ENCODE peak calls at places on chromosomes 2 and 18, in five cellular contexts. B is fibroblast of lung; O is CD8-positive, alpha-beta T cell; G is BJ; V is foreskin keratinocyte. M is an unnamed sample.

GRCh38 chr2:1993711-1994682 is 249.7 kb upstream of the PXDN start:
- DNase-seq in G (peak), B (peak), V (no peak), O (no peak), M (no peak)

GRCh38 chr2:183490930-183491329 is 366.7 kb downstream of the NUP35 start:
- DNase-seq in B (peak), V (peak), G (no peak), O (no peak), M (no peak)

GRCh38 chr2:202194418-202194817 is 44.0 kb downstream of the SUMO1 start:
- DNase-seq in O (no peak), B (no peak), G (no peak), V (no peak), M (no peak)

GRCh38 chr18:839224-840079 is 27.4 kb upstream of the YES1 start:
- DNase-seq in O (peak), B (peak), G (peak), V (peak), M (peak)

GRCh38 chr18:42268793-42269192 is 313.8 kb downstream of the PIK3C3 start:
- DNase-seq in V (no peak), B (peak), O (no peak), G (no peak), M (no peak)

GRCh38 chr18:9869713-9870430 is 15.9 kb upstream of the TXNDC2 start:
- DNase-seq in G (peak), B (peak), O (no peak), V (no peak), M (no peak)

GRCh38 chr2:189791338-189792042 is 7.2 kb downstream of the PMS1 start:
- DNase-seq in G (no peak), B (no peak), O (no peak), V (no peak), M (no peak)

GRCh38 chr2:127940641-127941040 is 54.9 kb upstream of the AMMECR1L start:
- DNase-seq in B (no peak), V (no peak), G (no peak), O (no peak), M (no peak)

GRCh38 chr18:64203295-64203694 is 54.4 kb upstream of the LINC00305 start:
- DNase-seq in G (no peak), V (no peak), O (no peak), B (no peak), M (no peak)

GRCh38 chr2:175576875-175577274 is 395.4 kb upstream of the ATP5MC3 start:
- DNase-seq in B (no peak), G (no peak), V (no peak), O (no peak), M (no peak)

GRCh38 chr2:104825124-104825865 is 28.6 kb upstream of the POU3F3 start:
- DNase-seq in G (no peak), B (peak), V (no peak), O (no peak), M (no peak)

GRCh38 chr2:48946444-48947048 is 191.0 kb upstream of the LHCGR start:
- DNase-seq in G (no peak), B (peak), V (peak), O (peak), M (no peak)

GRCh38 chr2:101617786-101618185 is 79.7 kb upstream of the MAP4K4 start:
- DNase-seq in V (no peak), G (no peak), O (no peak), B (peak), M (no peak)

GRCh38 chr2:64401501-64401880 is 52.5 kb upstream of the LGALSL start:
- DNase-seq in G (no peak), O (no peak), B (no peak), V (no peak), M (no peak)

GRCh38 chr2:161416633-161417427 is 733 bp downstream of the TBR1 start:
- DNase-seq in V (no peak), B (no peak), G (no peak), O (no peak), M (no peak)

GRCh38 chr2:62814132-62814531 is 108.6 kb downstream of the EHBP1 start:
- DNase-seq in B (peak), O (no peak), G (peak), V (no peak), M (peak)

GRCh38 chr2:120036145-120036544 is 23.3 kb downstream of the EPB41L5 start:
- DNase-seq in O (no peak), B (no peak), G (no peak), V (no peak), M (no peak)

GRCh38 chr2:27716301-27717069 is 52.8 kb downstream of the SLC4A1AP start:
- DNase-seq in B (no peak), V (no peak), G (no peak), O (no peak), M (no peak)

GRCh38 chr2:30470426-30470825 is 23.4 kb downstream of the LCLAT1 start:
- DNase-seq in B (peak), O (no peak), V (no peak), G (no peak), M (no peak)

GRCh38 chr2:119517433-119517832 is 6.8 kb downstream of the SCTR start:
- DNase-seq in G (no peak), O (peak), V (no peak), B (peak), M (no peak)

GRCh38 chr18:35106013-35106844 is 65.0 kb downstream of the MAPRE2 start:
- DNase-seq in G (no peak), V (no peak), B (no peak), O (no peak), M (no peak)

GRCh38 chr2:237745250-237745613 is 53.3 kb upstream of the RBM44 start:
- DNase-seq in B (no peak), V (no peak), O (no peak), G (no peak), M (no peak)
- TF ChIP-seq CTCF in B (no peak), V (no peak), O (peak), G (no peak), M (no peak)

DNA sequence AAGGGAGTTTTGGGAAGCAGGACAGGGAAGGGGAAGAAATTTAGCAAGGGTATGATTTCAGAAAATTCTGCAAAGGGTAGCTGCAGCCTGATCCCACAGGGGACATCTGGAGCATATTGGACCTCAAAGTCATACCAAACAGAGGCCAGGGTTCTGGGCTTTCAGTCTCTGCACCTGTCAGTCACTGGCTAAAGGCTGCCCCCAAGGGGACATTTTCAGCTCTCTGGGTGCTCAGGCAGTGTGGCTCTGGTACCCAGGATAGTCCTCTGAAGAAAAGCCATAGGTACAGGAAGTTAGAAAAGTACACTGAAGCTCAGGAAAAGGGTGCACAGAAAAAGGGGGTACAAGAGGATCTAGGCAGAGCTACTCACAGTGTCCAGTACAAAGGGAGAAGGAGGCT is 149.2 kb downstream of the INSIG2 start:
- DNase-seq in B (no peak), O (no peak), G (no peak), V (no peak), M (no peak)
- TF ChIP-seq CTCF in B (no peak), O (no peak), G (no peak), V (no peak), M (no peak)

DNA sequence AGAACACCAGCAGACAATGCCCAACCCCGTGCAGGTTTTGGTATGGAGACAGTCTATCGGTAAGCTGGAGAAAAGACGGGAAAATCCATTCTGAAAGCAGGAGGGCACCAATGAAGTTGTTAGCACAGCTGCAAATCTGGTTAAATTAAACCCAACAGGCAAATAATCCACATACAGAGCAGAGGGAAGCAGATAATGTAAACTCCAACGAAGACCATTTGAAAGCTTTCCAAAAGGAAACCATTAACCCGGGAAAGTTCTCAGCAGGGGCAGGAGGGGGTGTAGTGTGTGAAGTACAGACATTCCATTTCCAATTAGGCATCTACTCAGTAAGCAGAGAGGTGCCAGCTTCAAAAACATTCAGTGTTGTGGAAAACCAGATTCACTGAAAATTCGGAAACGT is 10.3 kb downstream of the EDAR start:
- DNase-seq in B (peak), O (no peak), G (no peak), V (no peak), M (no peak)
- TF ChIP-seq CTCF in B (no peak), O (no peak), G (no peak), V (no peak), M (no peak)

GRCh38 chr2:215912299-215912842 is 101.0 kb downstream of the MREG start:
- DNase-seq in G (no peak), O (no peak), V (no peak), B (no peak), M (no peak)
- TF ChIP-seq CTCF in G (peak), O (no peak), V (peak), B (peak), M (no peak)

M was measured in AG09319.